ENCODE peak calls at places on chromosomes 4 and X, in eight cellular contexts. J is MM.1S, R is HepG2, L is fibroblast of lung, C is GM12878, X is HCT116, O is endothelial cell of umbilical vein, K is astrocyte. S is an unnamed sample.

GRCh38 chrX:23811135-23811781 is 28.3 kb downstream of the SAT1 start:
- DNase-seq in L (no peak), J (no peak), K (no peak), O (peak), R (no peak), X (no peak), C (no peak), S (no peak)

GRCh38 chrX:70444326-70445196 is at the start of gene DLG3:
- DNase-seq in X (no peak), C (no peak), R (no peak), O (no peak), J (no peak), L (peak), K (no peak), S (no peak)

GRCh38 chr4:15958562-15958961 is 4.4 kb downstream of the FGFBP2 start:
- DNase-seq in R (no peak), C (no peak), K (no peak), L (no peak), O (no peak), X (no peak), J (no peak), S (no peak)

GRCh38 chr4:27760176-27760575 is 899.5 kb downstream of the STIM2 start:
- DNase-seq in J (no peak), C (no peak), O (no peak), K (no peak), X (no peak), L (no peak), R (no peak), S (no peak)

GRCh38 chr4:142405021-142405991 is 440.8 kb downstream of the INPP4B start:
- DNase-seq in L (peak), X (no peak), K (peak), C (peak), O (peak), R (no peak), J (peak), S (peak)

GRCh38 chrX:2500681-2501151 is at the start of the genes DHRSX and ZBED1:
- DNase-seq in L (peak), C (no peak), R (no peak), O (no peak), X (no peak), K (no peak), J (peak), S (no peak)

GRCh38 chrX:51336584-51336983 is 4.0 kb downstream of the NUDT10 start:
- DNase-seq in K (peak), C (no peak), L (peak), R (peak), J (peak), O (peak), X (peak), S (peak)

GRCh38 chrX:19627533-19627932 is 112.2 kb upstream of the MAP3K15 start:
- DNase-seq in J (no peak), L (no peak), R (no peak), K (peak), X (no peak), C (no peak), O (no peak), S (no peak)

GRCh38 chrX:39869846-39870601 is 227.7 kb downstream of the BCOR start:
- DNase-seq in K (peak), R (no peak), X (no peak), L (peak), O (peak), J (no peak), C (no peak), S (no peak)

GRCh38 chr4:69759189-69759604 is 1.2 kb downstream of the SULT1B1 start:
- DNase-seq in K (no peak), R (no peak), X (no peak), J (no peak), L (no peak), C (no peak), O (peak), S (no peak)

GRCh38 chr4:19213388-19213787 is 1038.3 kb upstream of the SLIT2 start:
- DNase-seq in L (peak), K (peak), J (no peak), C (no peak), X (no peak), R (no peak), O (peak), S (no peak)

GRCh38 chr4:143156853-143157252 is 27.9 kb upstream of the USP38 start:
- DNase-seq in O (no peak), R (no peak), C (no peak), J (no peak), K (no peak), X (no peak), L (no peak), S (no peak)

GRCh38 chr4:66564901-66565648 is 894.8 kb upstream of the EPHA5 start:
- DNase-seq in J (no peak), L (peak), C (no peak), O (no peak), X (no peak), K (peak), R (no peak), S (no peak)

GRCh38 chr4:128247906-128248305 is 39.7 kb downstream of the PGRMC2 start:
- DNase-seq in O (no peak), C (no peak), J (no peak), K (no peak), X (no peak), R (no peak), L (no peak), S (no peak)

GRCh38 chr4:54902976-54903375 is 222.4 kb downstream of the KDR start:
- DNase-seq in J (no peak), R (no peak), L (no peak), O (no peak), X (no peak), K (no peak), C (no peak), S (no peak)

GRCh38 chr4:162456106-162456505 is 292.3 kb upstream of the FSTL5 start:
- DNase-seq in J (no peak), C (no peak), L (no peak), X (no peak), K (no peak), R (no peak), O (no peak), S (no peak)

GRCh38 chr4:117898496-117898895 is 135.8 kb upstream of the NDST3 start:
- DNase-seq in X (no peak), C (no peak), R (no peak), O (no peak), K (peak), L (no peak), J (no peak), S (no peak)

GRCh38 chr4:103375278-103375677 is 177.1 kb upstream of the CENPE start:
- DNase-seq in J (no peak), C (no peak), L (peak), O (peak), R (no peak), K (peak), X (peak), S (no peak)

GRCh38 chr4:177201614-177202013 is 108.1 kb upstream of the NEIL3 start:
- DNase-seq in X (no peak), O (no peak), L (no peak), J (no peak), R (no peak), C (no peak), K (no peak), S (no peak)

DNA sequence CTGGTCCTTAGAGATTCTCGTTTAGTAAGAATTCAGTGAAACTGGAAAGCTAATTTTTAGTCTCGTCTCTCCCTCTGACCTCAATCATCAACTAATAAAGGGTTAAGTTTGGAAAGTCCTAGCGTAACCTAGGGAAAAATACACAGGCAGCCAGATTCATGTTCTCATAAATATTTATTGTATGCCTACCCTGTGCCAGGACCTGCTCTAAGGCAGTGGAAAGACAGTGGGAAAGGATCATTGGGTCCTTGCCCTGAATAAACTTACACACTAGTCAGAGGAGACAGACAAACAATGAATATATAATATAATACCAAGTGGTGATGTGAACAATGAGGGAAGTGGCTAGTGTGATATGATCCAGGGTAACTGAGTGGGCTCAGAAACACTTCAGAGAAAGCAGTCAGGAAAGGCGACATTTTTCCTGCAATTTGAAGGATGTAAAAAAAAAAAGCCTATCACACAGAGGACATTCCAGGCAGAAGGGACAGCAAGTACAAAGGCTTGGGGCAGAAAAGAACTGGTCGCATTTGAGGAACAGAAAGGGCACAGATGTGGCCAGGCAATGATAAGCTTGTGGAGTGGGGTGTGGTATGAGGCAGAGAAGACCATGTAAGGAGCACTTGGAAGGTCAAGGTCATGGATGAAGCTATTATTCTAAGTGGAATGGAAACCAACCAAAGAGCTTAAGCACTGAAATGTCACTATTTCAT is 128.8 kb downstream of the AMELX start:
- DNase-seq in L (no peak), R (no peak), C (no peak), X (no peak), J (no peak), K (no peak), O (no peak), S (no peak)
- H3K27ac ChIP-seq in L (no peak), R (no peak), C (no peak), X (no peak), J (peak), K (no peak), O (no peak), S (no peak)

GRCh38 chr4:46390353-46391058 is 578 bp upstream of the GABRA2 start:
- DNase-seq in L (no peak), C (no peak), X (no peak), K (no peak), O (no peak), R (no peak), J (no peak), S (no peak)
- TF ChIP-seq EZH2 in L (peak), C (no peak), X (no peak), K (peak), O (peak), R (no peak), J (no peak), S (peak)

GRCh38 chrX:56564921-56565861 is 1.8 kb downstream of the UBQLN2 start:
- DNase-seq in K (no peak), J (peak), L (no peak), O (no peak), X (no peak), C (no peak), R (peak), S (no peak)

GRCh38 chrX:56564182-56564885 is 907 bp downstream of the UBQLN2 start:
- DNase-seq in L (peak), X (no peak), K (peak), J (peak), O (peak), R (peak), C (no peak), S (no peak)

GRCh38 chrX:56563231-56564116 is at the start of gene UBQLN2:
- DNase-seq in X (peak), O (peak), C (no peak), K (peak), L (peak), J (peak), R (peak), S (no peak)
- TF ChIP-seq CTCF in X (no peak), O (no peak), C (no peak), K (no peak), L (peak), J (peak), R (no peak), S (peak)

GRCh38 chrX:149510386-149510785 is 5.3 kb upstream of the IDS start:
- DNase-seq in K (no peak), X (no peak), C (no peak), R (no peak), L (no peak), J (no peak), O (peak), S (no peak)

GRCh38 chrX:149512225-149512885 is 7.2 kb upstream of the IDS start:
- DNase-seq in K (no peak), X (no peak), C (peak), O (peak), R (peak), J (peak), L (peak), S (no peak)

GRCh38 chrX:149513713-149514427 is 8.8 kb upstream of the IDS start:
- DNase-seq in L (no peak), R (no peak), X (no peak), J (no peak), O (peak), C (no peak), K (peak), S (no peak)

GRCh38 chrX:149508467-149508866 is 3.4 kb upstream of the IDS start:
- DNase-seq in R (no peak), X (no peak), O (no peak), C (no peak), K (no peak), J (no peak), L (no peak), S (no peak)

GRCh38 chrX:149511081-149511480 is 6.0 kb upstream of the IDS start:
- DNase-seq in O (no peak), R (no peak), K (peak), J (no peak), X (peak), L (no peak), C (no peak), S (no peak)
- H3K27ac ChIP-seq in O (no peak), R (no peak), K (no peak), J (no peak), X (no peak), L (no peak), C (no peak), S (no peak)

GRCh38 chrX:104253567-104254441 is 929 bp downstream of the ESX1 start:
- DNase-seq in J (no peak), K (no peak), X (no peak), C (no peak), L (no peak), R (no peak), O (no peak), S (no peak)
- TF ChIP-seq EZH2 in J (no peak), K (no peak), X (no peak), C (no peak), L (no peak), R (no peak), O (no peak), S (peak)

GRCh38 chr4:137610960-137611359 is 78.7 kb upstream of the PCDH18 start:
- DNase-seq in L (peak), X (no peak), R (peak), O (peak), J (peak), C (no peak), K (no peak), S (no peak)
- TF ChIP-seq CTCF in L (peak), X (no peak), R (no peak), O (peak), J (peak), C (peak), K (peak), S (no peak)

DNA sequence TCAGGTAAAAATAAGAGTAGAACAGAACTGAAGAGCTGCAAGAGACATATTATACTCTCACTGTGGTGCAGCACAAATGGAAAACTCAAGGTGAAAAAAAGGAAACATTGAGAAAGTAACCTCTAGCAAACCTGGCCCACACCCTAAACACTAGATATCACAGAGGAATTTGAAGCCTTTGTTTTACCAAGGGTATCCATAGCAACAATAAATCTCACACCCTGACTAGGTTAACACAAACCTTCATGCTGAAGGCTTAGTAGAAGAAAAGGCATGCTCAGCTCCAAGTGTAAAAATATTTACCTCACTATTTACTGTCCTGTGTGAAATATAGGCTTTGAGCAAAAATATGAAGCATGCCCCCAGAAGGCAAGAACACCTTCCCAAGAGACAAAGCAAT is 61.9 kb upstream of the TAB3 start:
- DNase-seq in J (no peak), K (no peak), L (no peak), O (no peak), X (no peak), C (no peak), R (no peak), S (no peak)
- H3K27ac ChIP-seq in J (no peak), K (no peak), L (no peak), O (no peak), X (no peak), C (no peak), R (no peak), S (no peak)

GRCh38 chr4:81469774-81470455 is 1.8 kb downstream of the RASGEF1B start:
- DNase-seq in O (no peak), C (no peak), X (no peak), L (no peak), J (no peak), K (no peak), R (no peak), S (no peak)

GRCh38 chr4:81470456-81471327 is 1.0 kb downstream of the RASGEF1B start:
- DNase-seq in L (no peak), X (no peak), K (no peak), C (no peak), J (peak), O (peak), R (no peak), S (no peak)

GRCh38 chr4:81473086-81473396 is 1.3 kb upstream of the RASGEF1B start:
- DNase-seq in X (no peak), J (no peak), K (no peak), O (no peak), R (no peak), L (no peak), C (no peak), S (no peak)

GRCh38 chr4:81471361-81472248 is at the start of gene RASGEF1B:
- DNase-seq in L (peak), J (peak), O (peak), R (peak), X (no peak), K (peak), C (peak), S (no peak)

DNA sequence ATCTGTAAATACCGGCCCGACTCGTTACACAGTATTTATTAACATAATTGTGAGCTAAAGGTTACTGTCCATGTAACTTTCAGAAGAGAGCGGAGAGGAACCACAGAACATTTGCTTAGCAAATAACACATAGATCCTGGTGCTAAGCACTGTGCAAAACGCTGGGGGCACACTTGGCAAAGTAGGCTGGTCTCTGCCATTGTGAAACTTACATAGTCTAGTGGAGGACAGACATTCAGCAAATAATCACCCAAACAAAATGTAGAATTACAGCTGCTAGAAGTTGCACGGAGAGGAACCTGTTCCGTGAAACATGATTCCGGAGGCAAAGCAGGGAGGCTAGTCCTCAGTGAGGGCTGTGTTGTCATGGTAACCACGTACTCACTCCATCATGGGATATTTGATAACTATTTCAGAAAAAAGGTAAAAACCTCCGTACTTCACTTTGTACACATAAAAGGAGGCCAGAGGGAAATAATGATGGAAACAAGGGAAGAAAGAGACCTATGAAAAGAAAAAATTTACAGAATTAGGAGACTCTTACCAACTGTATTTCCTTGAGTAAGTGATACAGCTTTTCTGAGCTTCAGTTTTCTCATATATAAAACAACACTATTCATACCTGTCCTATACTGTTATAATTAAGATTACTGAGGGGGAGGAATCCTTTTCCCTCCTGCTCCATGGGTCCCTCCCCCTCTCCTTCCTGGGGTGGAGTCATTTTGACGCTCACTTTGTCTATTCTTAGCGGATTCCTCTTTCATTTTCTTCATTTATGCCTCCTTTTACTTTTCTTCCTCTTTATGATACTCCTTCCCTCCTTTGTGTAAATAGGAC is 760 bp upstream of the RASGEF1B start:
- DNase-seq in R (peak), X (no peak), C (peak), K (peak), J (peak), O (no peak), L (peak), S (no peak)
- TF ChIP-seq EZH2 in R (no peak), X (no peak), C (no peak), K (no peak), J (no peak), O (no peak), L (no peak), S (no peak)

GRCh38 chr4:1289232-1290164 is at the start of gene MAEA:
- DNase-seq in L (peak), X (peak), C (peak), O (peak), K (peak), R (peak), J (peak), S (peak)
- TF ChIP-seq CTCF in L (no peak), X (no peak), C (no peak), O (no peak), K (no peak), R (no peak), J (no peak), S (no peak)